ENCODE peak calls at places on chromosomes 3 and 15, in seven cellular contexts. F is EL, H is brain pericyte, T is spleen, E is GM12865, W is anterior cingulate cortex, M is endothelial cell. B is an unnamed sample.

GRCh38 chr3:151630035-151630434 is 103.7 kb upstream of the AADACL2 start:
- DNase-seq in E (no peak), W (no peak), H (no peak), F (no peak), T (no peak), M (no peak), B (no peak)

GRCh38 chr3:50295553-50296166 is 3.4 kb upstream of the IFRD2 start:
- DNase-seq in W (no peak), E (no peak), T (no peak), F (no peak), M (no peak), H (no peak), B (no peak)

GRCh38 chr15:62653122-62653521 is 389.4 kb upstream of the TPM1 start:
- DNase-seq in H (no peak), W (no peak), F (no peak), T (no peak), E (no peak), M (no peak), B (no peak)

GRCh38 chr3:71258116-71258515 is 325.4 kb downstream of the FOXP1 start:
- DNase-seq in M (no peak), F (peak; percentile 59), T (no peak), E (no peak), W (no peak), H (no peak), B (no peak)

GRCh38 chr3:187968883-187969580 is 184.9 kb upstream of the LPP start:
- DNase-seq in W (no peak), F (peak; percentile 74), H (peak; percentile 50), E (no peak), M (no peak), T (no peak), B (no peak)

GRCh38 chr3:188689101-188689574 is 482.6 kb upstream of the TPRG1 start:
- DNase-seq in M (no peak), H (no peak), W (no peak), T (no peak), E (no peak), F (no peak), B (no peak)

GRCh38 chr15:66803182-66803729 is 101.2 kb downstream of the SMAD6 start:
- DNase-seq in F (peak; percentile 99), T (peak; percentile 80), W (no peak), E (no peak), H (peak; percentile 91), M (peak; percentile 64), B (no peak)

GRCh38 chr15:38667875-38668274 is 103.3 kb upstream of the RASGRP1 start:
- DNase-seq in F (no peak), M (no peak), T (no peak), E (no peak), H (no peak), W (no peak), B (no peak)

GRCh38 chr3:178847170-178847569 is 224.4 kb downstream of the ZMAT3 start:
- DNase-seq in H (peak; percentile 69), W (no peak), M (no peak), F (no peak), T (no peak), E (no peak), B (no peak)

GRCh38 chr15:101326462-101327146 is 31.6 kb upstream of the SNRPA1 start:
- DNase-seq in M (no peak), E (no peak), F (no peak), T (peak; percentile 65), H (no peak), W (no peak), B (no peak)

GRCh38 chr3:8629151-8630021 is 15.2 kb downstream of the SSUH2 start:
- DNase-seq in T (no peak), M (no peak), H (no peak), F (peak; percentile 95), W (no peak), E (peak; percentile 54), B (no peak)

GRCh38 chr3:157067114-157067513 is 92.8 kb downstream of the CCNL1 start:
- DNase-seq in M (no peak), F (no peak), W (no peak), H (no peak), E (peak; percentile 62), T (peak; percentile 80), B (no peak)

GRCh38 chr15:41825572-41826535 is 2.0 kb upstream of the JMJD7 start:
- DNase-seq in T (no peak), W (no peak), M (no peak), F (no peak), E (no peak), H (no peak), B (no peak)

GRCh38 chr3:55522077-55522476 is 35.0 kb upstream of the WNT5A start:
- DNase-seq in E (no peak), H (no peak), W (no peak), M (no peak), T (no peak), F (no peak), B (no peak)

GRCh38 chr15:85063522-85063921 is 81.9 kb downstream of the PDE8A start:
- DNase-seq in E (no peak), F (no peak), M (no peak), W (no peak), H (no peak), T (no peak), B (no peak)